ENCODE peak calls at places on chromosomes 3 and 15, in four cellular contexts. E is WTC11, P is K562, U is HepG2. T is an unnamed sample.

GRCh38 chr15:81001180-81002003 is 669 bp downstream of the TLNRD1 start:
- DNase-seq in U (no peak), E (peak; percentile 63), P (peak; percentile 71), T (no peak)

GRCh38 chr15:39609166-39609918 is 28.5 kb downstream of the THBS1 start:
- DNase-seq in E (no peak), U (no peak), P (no peak), T (no peak)

GRCh38 chr15:52790166-52790708 is at the start of gene ONECUT1:
- DNase-seq in E (peak; percentile 76), U (peak; percentile 37), P (peak; percentile 88), T (no peak)

GRCh38 chr15:52303093-52303772 is 7.6 kb upstream of the MYO5C start:
- DNase-seq in E (no peak), P (no peak), U (no peak), T (no peak)

GRCh38 chr15:47756872-47757271 is 39.6 kb downstream of the SEMA6D start:
- DNase-seq in E (no peak), P (no peak), U (no peak), T (no peak)

GRCh38 chr3:50260027-50260941 is 8.7 kb upstream of the SEMA3B start:
- DNase-seq in U (peak; percentile 91), P (peak; percentile 90), E (peak; percentile 94), T (no peak)

GRCh38 chr15:98896002-98896721 is 111.4 kb downstream of the PGPEP1L start:
- DNase-seq in P (no peak), U (no peak), E (no peak), T (no peak)

GRCh38 chr3:127779747-127780146 is 42.6 kb downstream of the MGLL start:
- DNase-seq in P (no peak), U (no peak), E (no peak), T (no peak)

GRCh38 chr15:62545392-62546227 is 380.5 kb upstream of the C2CD4B start:
- DNase-seq in E (no peak), P (no peak), U (no peak), T (no peak)

GRCh38 chr3:148789156-148789555 is 38.5 kb upstream of the CPB1 start:
- DNase-seq in P (no peak), E (no peak), U (no peak), T (no peak)

GRCh38 chr3:63992461-63993209 is 30.7 kb downstream of the PSMD6 start:
- DNase-seq in P (no peak), E (no peak), U (no peak), T (no peak)

GRCh38 chr15:34850121-34850520 is 54.8 kb upstream of the ACTC1 start:
- DNase-seq in P (no peak), U (no peak), E (no peak), T (no peak)

GRCh38 chr15:45535486-45536042 is 13.0 kb upstream of the SLC30A4 start:
- DNase-seq in U (no peak), E (no peak), P (no peak), T (no peak)

GRCh38 chr3:52435246-52436101 is 9.4 kb downstream of the SEMA3G start:
- DNase-seq in E (no peak), P (no peak), U (no peak), T (no peak)

GRCh38 chr15:56960116-56960515 is 41.7 kb downstream of the TCF12 start:
- DNase-seq in P (no peak), U (no peak), E (no peak), T (no peak)

GRCh38 chr15:52417501-52417900 is 111.2 kb downstream of the MYO5A start:
- DNase-seq in E (no peak), P (no peak), U (no peak), T (no peak)

GRCh38 chr3:88019024-88019423 is 39.8 kb downstream of the CGGBP1 start:
- DNase-seq in U (no peak), E (no peak), P (no peak), T (no peak)

GRCh38 chr3:30113906-30114305 is 492.5 kb upstream of the TGFBR2 start:
- DNase-seq in P (no peak), U (no peak), E (no peak), T (no peak)

GRCh38 chr15:91948001-91948608 is 94.6 kb downstream of the SLCO3A1 start:
- DNase-seq in E (peak; percentile 37), P (no peak), U (no peak), T (no peak)

GRCh38 chr3:33426630-33427341 is 13.4 kb downstream of the UBP1 start:
- DNase-seq in E (no peak), U (no peak), P (no peak), T (no peak)

GRCh38 chr15:51077565-51078153 is 17.0 kb downstream of the TNFAIP8L3 start:
- DNase-seq in P (peak; percentile 72), U (no peak), E (peak; percentile 91), T (peak; percentile 48)

GRCh38 chr3:95341314-95341713 is 1278.5 kb downstream of the NSUN3 start:
- DNase-seq in P (no peak), E (no peak), U (peak; percentile 37), T (no peak)

GRCh38 chr3:37773471-37773870 is 88.2 kb upstream of the CTDSPL start:
- DNase-seq in U (no peak), P (no peak), E (no peak), T (no peak)

GRCh38 chr3:141227752-141228151 is 3.9 kb upstream of the PXYLP1 start:
- DNase-seq in U (no peak), P (no peak), E (no peak), T (no peak)

GRCh38 chr15:72050700-72051099 is 67.2 kb downstream of the MYO9A start:
- DNase-seq in U (no peak), E (no peak), P (no peak), T (no peak)

GRCh38 chr3:111998661-111999641 is at the start of gene TAGLN3:
- DNase-seq in E (peak; percentile 54), P (no peak), U (no peak), T (no peak)

GRCh38 chr3:50327943-50328691 is at the start of gene TUSC2:
- DNase-seq in U (peak; percentile 95), E (peak; percentile 96), P (peak; percentile 88), T (peak; percentile 81)

GRCh38 chr3:47001731-47002489 is 22.4 kb downstream of the NBEAL2 start:
- DNase-seq in U (no peak), P (no peak), E (no peak), T (no peak)

GRCh38 chr3:186967686-186968085 is 37.4 kb downstream of the ST6GAL1 start:
- DNase-seq in P (no peak), U (no peak), E (no peak), T (no peak)

GRCh38 chr3:35718921-35719320 is 79.6 kb downstream of the ARPP21 start:
- DNase-seq in U (no peak), E (no peak), P (no peak), T (no peak)

GRCh38 chr3:194584866-194585265 is 48.4 kb downstream of the TMEM44 start:
- DNase-seq in U (no peak), P (no peak), E (no peak), T (no peak)

GRCh38 chr3:193046369-193046768 is 128.7 kb upstream of the MB21D2 start:
- DNase-seq in P (no peak), U (no peak), E (no peak), T (no peak)

GRCh38 chr15:73146419-73146818 is 94.2 kb downstream of the NEO1 start:
- DNase-seq in E (no peak), U (no peak), P (no peak), T (no peak)

GRCh38 chr15:60592386-60593339 is 113.7 kb upstream of the ICE2 start:
- DNase-seq in P (peak; percentile 35), U (peak; percentile 74), E (peak; percentile 85), T (no peak)

GRCh38 chr3:11476814-11477213 is 166.9 kb downstream of the VGLL4 start:
- DNase-seq in U (no peak), P (no peak), E (no peak), T (no peak)

GRCh38 chr15:69852482-69853275 is 245.0 kb downstream of the TLE3 start:
- DNase-seq in U (no peak), P (no peak), E (no peak), T (no peak)
- TF ChIP-seq NR2C2 in U (no peak), P (no peak), E (no peak), T (no peak)

DNA sequence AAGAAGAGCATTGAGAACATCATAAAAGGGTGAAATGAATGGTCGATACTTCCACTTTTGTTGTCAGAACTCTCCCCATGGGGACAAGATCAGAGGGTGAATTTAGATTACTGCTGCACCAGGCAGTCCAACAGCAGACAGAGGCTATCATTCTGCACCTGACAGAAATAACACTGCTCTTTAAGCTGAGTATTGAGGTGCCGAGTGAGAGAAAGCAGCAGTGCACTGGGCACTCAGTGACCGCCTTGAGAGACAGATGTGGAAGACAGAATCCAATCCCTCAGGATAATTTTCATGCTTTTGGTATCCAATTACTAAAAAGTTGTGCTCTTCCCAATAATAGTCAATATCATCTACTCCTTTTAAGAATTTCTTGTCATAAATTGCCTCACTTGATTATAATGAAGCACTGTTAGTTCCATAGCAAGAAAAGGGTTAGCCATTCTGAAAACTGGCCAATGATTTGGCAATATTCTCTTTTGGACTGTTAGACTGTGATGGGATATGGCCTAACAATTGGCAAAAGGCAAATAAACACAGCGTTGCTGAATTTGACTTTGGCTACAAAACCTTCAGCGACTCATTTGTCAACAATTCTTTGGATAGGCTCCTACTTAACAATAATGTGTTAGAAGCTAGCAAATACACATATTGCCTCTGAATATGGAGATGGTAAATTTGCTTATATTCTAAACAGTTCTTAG is 5.5 kb downstream of the FGF7 start:
- DNase-seq in E (no peak), P (no peak), U (no peak), T (no peak)
- TF ChIP-seq NR2C2 in E (no peak), P (no peak), U (no peak), T (no peak)

GRCh38 chr3:106167728-106168127 is 298.9 kb upstream of the CBLB start:
- DNase-seq in E (no peak), U (no peak), P (no peak), T (no peak)
- TF ChIP-seq NR2C2 in E (no peak), U (no peak), P (no peak), T (no peak)

DNA sequence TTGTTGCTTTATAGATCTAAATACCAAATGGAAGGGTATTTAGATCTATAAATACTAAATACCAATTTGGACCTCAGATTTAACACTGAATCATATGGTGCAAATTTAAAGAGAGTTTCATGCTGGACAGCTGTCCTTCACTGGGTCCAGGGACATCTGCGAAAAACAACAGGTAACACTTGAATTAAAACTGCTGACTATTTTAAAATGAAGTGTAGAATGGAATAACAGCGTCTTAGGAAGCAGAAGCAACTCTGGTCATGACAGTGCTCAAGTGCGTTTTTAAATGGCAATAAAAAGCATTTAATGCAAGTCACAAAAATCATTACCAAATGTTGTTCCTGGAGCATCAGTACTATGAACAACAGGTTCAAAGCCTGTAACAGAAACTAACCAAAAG is 106.3 kb downstream of the TFG start:
- DNase-seq in U (no peak), E (no peak), P (no peak), T (no peak)
- TF ChIP-seq NR2C2 in U (no peak), E (no peak), P (no peak), T (no peak)

DNA sequence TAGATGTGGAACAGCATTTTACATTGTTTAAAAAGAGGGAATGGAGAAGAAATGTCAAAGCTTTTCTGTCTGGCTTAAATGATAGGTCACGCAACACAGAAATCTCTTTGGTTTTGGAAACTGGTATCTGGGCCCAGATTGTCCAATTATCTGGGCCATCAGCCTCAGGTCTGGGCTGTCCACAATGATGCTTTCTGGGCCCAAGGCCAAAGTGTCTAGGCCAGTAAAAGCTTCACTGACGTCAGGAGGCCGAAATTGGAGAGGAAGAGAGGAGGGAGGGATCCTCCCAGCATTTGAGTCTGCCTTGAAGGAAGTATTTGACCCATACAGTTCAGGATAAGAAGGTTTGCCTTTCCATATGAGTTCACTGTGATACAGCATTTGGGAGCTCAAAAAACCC is 60.7 kb upstream of the ALDH1A3 start:
- DNase-seq in P (no peak), U (no peak), E (no peak), T (no peak)
- TF ChIP-seq NR2C2 in P (no peak), U (no peak), E (no peak), T (no peak)

T was measured in GM12878.